ENCODE peak calls at places on chromosomes 11 and 22, in ten cellular contexts. One of them, this sample, is unnamed.

GRCh38 chr22:20829735-20830134 is 28.9 kb downstream of the PI4KA start:
- DNase-seq in HL-60: no peak
- DNase-seq in SK-N-SH: no peak
- DNase-seq in suprapubic skin: no peak
- DNase-seq in stomach: no peak
- DNase-seq in GM23338: no peak
- DNase-seq in upper lobe of left lung: no peak
- DNase-seq in GM12892: no peak
- DNase-seq in endothelial cell of umbilical vein: no peak
- DNase-seq in K562: no peak
- DNase-seq in this sample: no peak

GRCh38 chr11:72069200-72069599 is 11.1 kb downstream of the NUMA1 start:
- DNase-seq in HL-60: no peak
- DNase-seq in SK-N-SH: no peak
- DNase-seq in suprapubic skin: no peak
- DNase-seq in stomach: no peak
- DNase-seq in GM23338: no peak
- DNase-seq in upper lobe of left lung: no peak
- DNase-seq in GM12892: no peak
- DNase-seq in endothelial cell of umbilical vein: no peak
- DNase-seq in K562: no peak
- DNase-seq in this sample: no peak

GRCh38 chr11:78987748-78988147 is 413.1 kb upstream of the NARS2 start:
- DNase-seq in HL-60: no peak
- DNase-seq in SK-N-SH: no peak
- DNase-seq in suprapubic skin: no peak
- DNase-seq in stomach: no peak
- DNase-seq in GM23338: no peak
- DNase-seq in upper lobe of left lung: no peak
- DNase-seq in GM12892: no peak
- DNase-seq in endothelial cell of umbilical vein: no peak
- DNase-seq in K562: no peak
- DNase-seq in this sample: no peak

GRCh38 chr11:35619030-35619753 is 932 bp downstream of the FJX1 start:
- DNase-seq in HL-60: peak
- DNase-seq in SK-N-SH: peak
- DNase-seq in suprapubic skin: no peak
- DNase-seq in stomach: no peak
- DNase-seq in GM23338: peak
- DNase-seq in upper lobe of left lung: no peak
- DNase-seq in GM12892: peak
- DNase-seq in endothelial cell of umbilical vein: peak
- DNase-seq in K562: peak
- DNase-seq in this sample: peak

GRCh38 chr22:20956258-20957117 is 10.6 kb upstream of the AIFM3 start:
- DNase-seq in HL-60: peak
- DNase-seq in SK-N-SH: no peak
- DNase-seq in suprapubic skin: no peak
- DNase-seq in stomach: no peak
- DNase-seq in GM23338: peak
- DNase-seq in upper lobe of left lung: peak
- DNase-seq in GM12892: no peak
- DNase-seq in endothelial cell of umbilical vein: no peak
- DNase-seq in K562: no peak
- DNase-seq in this sample: no peak

GRCh38 chr11:131218542-131218941 is 151.9 kb upstream of the NTM start:
- DNase-seq in HL-60: no peak
- DNase-seq in SK-N-SH: no peak
- DNase-seq in suprapubic skin: no peak
- DNase-seq in stomach: no peak
- DNase-seq in GM23338: peak
- DNase-seq in upper lobe of left lung: no peak
- DNase-seq in GM12892: no peak
- DNase-seq in endothelial cell of umbilical vein: no peak
- DNase-seq in K562: no peak
- DNase-seq in this sample: no peak

GRCh38 chr11:68379216-68379615 is 66.8 kb downstream of the LRP5 start:
- DNase-seq in HL-60: no peak
- DNase-seq in SK-N-SH: no peak
- DNase-seq in suprapubic skin: no peak
- DNase-seq in stomach: no peak
- DNase-seq in GM23338: no peak
- DNase-seq in upper lobe of left lung: no peak
- DNase-seq in GM12892: no peak
- DNase-seq in endothelial cell of umbilical vein: peak
- DNase-seq in K562: no peak
- DNase-seq in this sample: no peak

GRCh38 chr11:68661697-68662603 is 22.4 kb upstream of the GAL start:
- DNase-seq in HL-60: no peak
- DNase-seq in SK-N-SH: peak
- DNase-seq in suprapubic skin: peak
- DNase-seq in stomach: no peak
- DNase-seq in GM23338: no peak
- DNase-seq in upper lobe of left lung: peak
- DNase-seq in GM12892: no peak
- DNase-seq in endothelial cell of umbilical vein: no peak
- DNase-seq in K562: no peak
- DNase-seq in this sample: no peak

GRCh38 chr11:11537871-11538270 is 83.9 kb downstream of the GALNT18 start:
- DNase-seq in HL-60: no peak
- DNase-seq in SK-N-SH: peak
- DNase-seq in suprapubic skin: no peak
- DNase-seq in stomach: no peak
- DNase-seq in GM23338: no peak
- DNase-seq in upper lobe of left lung: no peak
- DNase-seq in GM12892: no peak
- DNase-seq in endothelial cell of umbilical vein: no peak
- DNase-seq in K562: no peak
- DNase-seq in this sample: no peak

GRCh38 chr11:57146301-57146700 is 35.5 kb upstream of the LRRC55 start:
- DNase-seq in HL-60: no peak
- DNase-seq in SK-N-SH: no peak
- DNase-seq in suprapubic skin: no peak
- DNase-seq in stomach: no peak
- DNase-seq in GM23338: no peak
- DNase-seq in upper lobe of left lung: no peak
- DNase-seq in GM12892: no peak
- DNase-seq in endothelial cell of umbilical vein: no peak
- DNase-seq in K562: no peak
- DNase-seq in this sample: no peak

GRCh38 chr22:43395296-43395695 is 16.5 kb upstream of the MPPED1 start:
- DNase-seq in HL-60: no peak
- DNase-seq in SK-N-SH: no peak
- DNase-seq in suprapubic skin: no peak
- DNase-seq in stomach: no peak
- DNase-seq in GM23338: no peak
- DNase-seq in upper lobe of left lung: no peak
- DNase-seq in GM12892: no peak
- DNase-seq in endothelial cell of umbilical vein: no peak
- DNase-seq in K562: no peak
- DNase-seq in this sample: no peak

GRCh38 chr11:32312865-32313403 is 122.4 kb downstream of the WT1 start:
- DNase-seq in HL-60: peak
- DNase-seq in SK-N-SH: peak
- DNase-seq in suprapubic skin: no peak
- DNase-seq in stomach: no peak
- DNase-seq in GM23338: peak
- DNase-seq in upper lobe of left lung: peak
- DNase-seq in GM12892: peak
- DNase-seq in endothelial cell of umbilical vein: peak
- DNase-seq in K562: peak
- DNase-seq in this sample: peak

GRCh38 chr11:75334402-75334891 is 17.0 kb downstream of the ARRB1 start:
- DNase-seq in HL-60: no peak
- DNase-seq in SK-N-SH: no peak
- DNase-seq in suprapubic skin: no peak
- DNase-seq in stomach: no peak
- DNase-seq in GM23338: no peak
- DNase-seq in upper lobe of left lung: no peak
- DNase-seq in GM12892: no peak
- DNase-seq in endothelial cell of umbilical vein: no peak
- DNase-seq in K562: peak
- DNase-seq in this sample: no peak

GRCh38 chr11:110428956-110429613 is 663 bp upstream of the FDX1 start:
- DNase-seq in HL-60: no peak
- DNase-seq in SK-N-SH: no peak
- DNase-seq in suprapubic skin: no peak
- DNase-seq in stomach: no peak
- DNase-seq in GM23338: no peak
- DNase-seq in upper lobe of left lung: no peak
- DNase-seq in GM12892: no peak
- DNase-seq in endothelial cell of umbilical vein: peak
- DNase-seq in K562: no peak
- DNase-seq in this sample: no peak

GRCh38 chr11:986952-987305 is 49.6 kb downstream of the MUC6 start:
- DNase-seq in HL-60: no peak
- DNase-seq in SK-N-SH: no peak
- DNase-seq in suprapubic skin: no peak
- DNase-seq in stomach: no peak
- DNase-seq in GM23338: no peak
- DNase-seq in upper lobe of left lung: no peak
- DNase-seq in GM12892: no peak
- DNase-seq in endothelial cell of umbilical vein: no peak
- DNase-seq in K562: no peak
- DNase-seq in this sample: no peak
- TF ChIP-seq POLR2AphosphoS5 in HL-60: no peak
- TF ChIP-seq POLR2AphosphoS5 in SK-N-SH: no peak
- TF ChIP-seq POLR2AphosphoS5 in suprapubic skin: no peak
- TF ChIP-seq POLR2AphosphoS5 in stomach: no peak
- TF ChIP-seq POLR2AphosphoS5 in GM23338: no peak
- TF ChIP-seq POLR2AphosphoS5 in upper lobe of left lung: no peak
- TF ChIP-seq POLR2AphosphoS5 in GM12892: no peak
- TF ChIP-seq POLR2AphosphoS5 in endothelial cell of umbilical vein: no peak
- TF ChIP-seq POLR2AphosphoS5 in K562: no peak
- TF ChIP-seq POLR2AphosphoS5 in this sample: no peak

GRCh38 chr22:29330753-29331152 is 15.3 kb upstream of the RASL10A start:
- DNase-seq in HL-60: no peak
- DNase-seq in SK-N-SH: no peak
- DNase-seq in suprapubic skin: no peak
- DNase-seq in stomach: no peak
- DNase-seq in GM23338: no peak
- DNase-seq in upper lobe of left lung: no peak
- DNase-seq in GM12892: no peak
- DNase-seq in endothelial cell of umbilical vein: peak
- DNase-seq in K562: no peak
- DNase-seq in this sample: no peak
- TF ChIP-seq POLR2AphosphoS5 in HL-60: no peak
- TF ChIP-seq POLR2AphosphoS5 in SK-N-SH: no peak
- TF ChIP-seq POLR2AphosphoS5 in suprapubic skin: no peak
- TF ChIP-seq POLR2AphosphoS5 in stomach: no peak
- TF ChIP-seq POLR2AphosphoS5 in GM23338: no peak
- TF ChIP-seq POLR2AphosphoS5 in upper lobe of left lung: no peak
- TF ChIP-seq POLR2AphosphoS5 in GM12892: no peak
- TF ChIP-seq POLR2AphosphoS5 in endothelial cell of umbilical vein: no peak
- TF ChIP-seq POLR2AphosphoS5 in K562: no peak
- TF ChIP-seq POLR2AphosphoS5 in this sample: no peak

DNA sequence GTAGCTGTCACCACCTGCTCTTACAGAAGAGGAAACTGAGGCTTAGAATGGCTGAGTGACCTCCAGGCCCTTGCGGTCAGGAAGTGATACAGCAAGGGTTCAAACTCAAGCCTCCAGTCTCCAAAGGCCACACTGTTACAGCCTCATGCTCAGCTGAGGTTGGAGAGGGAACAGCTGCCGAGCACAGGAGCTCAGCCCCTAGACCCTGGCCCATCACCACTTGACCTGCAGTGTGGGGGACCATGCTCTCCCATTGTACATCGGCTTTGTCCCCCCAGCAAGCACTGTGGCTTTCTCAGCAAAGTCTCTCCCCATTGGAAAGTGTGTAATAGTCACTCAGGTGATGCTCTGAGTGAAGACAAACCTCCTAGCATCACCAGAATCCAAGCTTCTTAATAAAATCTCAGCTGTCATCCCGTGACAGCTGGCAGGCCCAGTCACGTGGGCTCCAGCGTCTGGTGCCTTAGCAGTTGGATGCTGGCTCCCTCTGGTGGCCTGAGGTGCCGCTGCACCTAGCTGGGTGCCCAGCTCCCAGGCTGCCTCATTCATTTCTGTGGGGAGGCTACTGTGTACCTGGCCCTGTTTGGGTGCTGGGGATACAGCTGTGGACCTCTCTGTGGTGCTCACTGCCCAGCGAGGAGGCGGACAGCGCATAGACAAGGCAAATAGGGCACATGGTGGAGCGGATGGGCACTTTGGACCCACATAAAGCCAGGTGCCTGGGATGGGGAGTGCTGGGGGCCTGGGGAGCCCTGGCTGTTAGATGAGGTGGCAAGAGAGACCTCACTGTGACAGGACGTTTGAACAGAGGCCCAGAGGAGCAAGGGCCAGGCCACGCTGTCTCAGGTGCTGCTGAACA is 19.1 kb upstream of the MYRF start:
- DNase-seq in HL-60: peak
- DNase-seq in SK-N-SH: peak
- DNase-seq in suprapubic skin: peak
- DNase-seq in stomach: peak
- DNase-seq in GM23338: peak
- DNase-seq in upper lobe of left lung: peak
- DNase-seq in GM12892: peak
- DNase-seq in endothelial cell of umbilical vein: peak
- DNase-seq in K562: peak
- DNase-seq in this sample: peak
- TF ChIP-seq POLR2AphosphoS5 in HL-60: no peak
- TF ChIP-seq POLR2AphosphoS5 in SK-N-SH: no peak
- TF ChIP-seq POLR2AphosphoS5 in suprapubic skin: no peak
- TF ChIP-seq POLR2AphosphoS5 in stomach: peak
- TF ChIP-seq POLR2AphosphoS5 in GM23338: no peak
- TF ChIP-seq POLR2AphosphoS5 in upper lobe of left lung: no peak
- TF ChIP-seq POLR2AphosphoS5 in GM12892: no peak
- TF ChIP-seq POLR2AphosphoS5 in endothelial cell of umbilical vein: no peak
- TF ChIP-seq POLR2AphosphoS5 in K562: no peak
- TF ChIP-seq POLR2AphosphoS5 in this sample: no peak

DNA sequence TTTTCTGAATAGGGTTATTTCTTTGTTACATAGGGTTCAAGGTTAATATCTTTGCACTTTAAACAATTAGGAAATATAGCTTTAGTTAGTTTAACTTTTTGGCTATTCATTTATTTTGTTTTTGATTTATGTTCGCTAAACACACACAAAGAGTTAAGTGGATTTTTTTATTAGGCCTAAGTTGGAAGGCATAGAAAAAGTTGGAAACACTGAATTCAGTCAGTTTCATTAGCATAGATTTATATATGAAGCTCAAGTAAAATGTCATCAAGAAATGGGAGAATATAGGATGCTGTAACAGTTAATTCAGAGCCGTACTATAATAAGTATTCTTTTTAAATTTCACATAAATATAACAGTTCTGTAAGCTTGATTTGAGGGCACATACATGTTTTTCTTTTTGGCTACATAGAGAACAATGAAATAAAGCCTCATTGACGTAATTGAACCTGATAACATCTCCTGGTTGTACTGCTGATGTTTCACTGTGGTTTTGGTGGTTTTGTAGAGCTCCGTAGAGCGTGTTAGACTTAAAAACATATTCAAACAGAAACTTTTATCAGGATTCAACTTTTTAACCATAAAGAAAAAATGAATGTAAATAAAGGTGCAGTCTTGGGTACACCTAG is 121.4 kb downstream of the PDE3B start:
- DNase-seq in HL-60: peak
- DNase-seq in SK-N-SH: peak
- DNase-seq in suprapubic skin: no peak
- DNase-seq in stomach: no peak
- DNase-seq in GM23338: no peak
- DNase-seq in upper lobe of left lung: no peak
- DNase-seq in GM12892: no peak
- DNase-seq in endothelial cell of umbilical vein: peak
- DNase-seq in K562: peak
- DNase-seq in this sample: peak
- TF ChIP-seq POLR2AphosphoS5 in HL-60: peak
- TF ChIP-seq POLR2AphosphoS5 in SK-N-SH: no peak
- TF ChIP-seq POLR2AphosphoS5 in suprapubic skin: no peak
- TF ChIP-seq POLR2AphosphoS5 in stomach: no peak
- TF ChIP-seq POLR2AphosphoS5 in GM23338: no peak
- TF ChIP-seq POLR2AphosphoS5 in upper lobe of left lung: no peak
- TF ChIP-seq POLR2AphosphoS5 in GM12892: no peak
- TF ChIP-seq POLR2AphosphoS5 in endothelial cell of umbilical vein: no peak
- TF ChIP-seq POLR2AphosphoS5 in K562: no peak
- TF ChIP-seq POLR2AphosphoS5 in this sample: no peak